ENCODE peak calls at places on chromosomes 11 and 22, in ten cellular contexts. I is mesendoderm, R is neural progenitor cell, F is adipocyte, C is body of pancreas, V is esophagus squamous epithelium, L is pancreas, S is ovary, B is left ventricle myocardium inferior, Z is colonic mucosa. X is an unnamed sample. For H3K4me1, the result is how much of the 10 kb centered on the place peaks cover.

GRCh38 chr11:40338739-40339138 is 1120.7 kb downstream of the LRRC4C start:
- DNase-seq in I (peak), R (no peak), F (peak), C (no peak), V (no peak), L (no peak), S (no peak), B (no peak), Z (no peak), X (no peak)

GRCh38 chr11:19714093-19714386 is 1.4 kb downstream of the NAV2 start:
- DNase-seq in I (no peak), R (peak), F (peak), C (no peak), V (no peak), L (no peak), S (peak), B (no peak), Z (no peak), X (no peak)

GRCh38 chr11:606245-606644 is 9.5 kb downstream of the IRF7 start:
- DNase-seq in I (no peak), R (no peak), F (no peak), C (peak), V (no peak), L (peak), S (peak), B (peak), Z (no peak), X (no peak)

GRCh38 chr11:82969811-82970210 is 68.3 kb downstream of the DDIAS start:
- DNase-seq in I (no peak), R (no peak), F (no peak), C (no peak), V (no peak), L (no peak), S (no peak), B (no peak), Z (no peak), X (no peak)

GRCh38 chr11:124758355-124759267 is 3.5 kb downstream of the ESAM start:
- DNase-seq in I (peak), R (peak), F (peak), C (peak), V (no peak), L (peak), S (peak), B (peak), Z (peak), X (peak)

GRCh38 chr11:123197711-123198110 is 2.7 kb upstream of the CLMP start:
- DNase-seq in I (peak), R (no peak), F (peak), C (no peak), V (no peak), L (no peak), S (no peak), B (no peak), Z (no peak), X (no peak)

GRCh38 chr22:28029201-28029948 is 110.3 kb upstream of the PITPNB start:
- DNase-seq in I (peak), R (no peak), F (no peak), C (peak), V (no peak), L (peak), S (no peak), B (peak), Z (peak), X (peak)

GRCh38 chr22:46087816-46088277 is 62.5 kb upstream of the PPARA start:
- DNase-seq in I (peak), R (peak), F (peak), C (peak), V (no peak), L (peak), S (peak), B (peak), Z (peak), X (peak)

GRCh38 chr11:20367313-20367948 is 3.9 kb downstream of the HTATIP2 start:
- DNase-seq in I (peak), R (no peak), F (peak), C (no peak), V (no peak), L (no peak), S (peak), B (no peak), Z (no peak), X (peak)

GRCh38 chr11:118572914-118573550 is 823 bp downstream of the ARCN1 start:
- DNase-seq in I (peak), R (peak), F (peak), C (no peak), V (no peak), L (no peak), S (no peak), B (no peak), Z (peak), X (no peak)

GRCh38 chr11:132779487-132779886 is 752.8 kb downstream of the OPCML start:
- DNase-seq in I (peak), R (peak), F (peak), C (no peak), V (no peak), L (no peak), S (no peak), B (no peak), Z (no peak), X (no peak)

GRCh38 chr11:90309693-90310092 is 86.8 kb upstream of the CHORDC1 start:
- DNase-seq in I (no peak), R (no peak), F (no peak), C (no peak), V (no peak), L (no peak), S (no peak), B (no peak), Z (no peak), X (no peak)

GRCh38 chr22:30876221-30876751 is 92.3 kb downstream of the MORC2 start:
- DNase-seq in I (no peak), R (no peak), F (no peak), C (no peak), V (no peak), L (no peak), S (no peak), B (no peak), Z (no peak), X (peak)

GRCh38 chr11:76602431-76602861 is 68.1 kb downstream of the LRRC32 start:
- DNase-seq in I (no peak), R (no peak), F (peak), C (no peak), V (no peak), L (no peak), S (peak), B (peak), Z (peak), X (peak)

GRCh38 chr11:47216141-47216798 is 1.5 kb downstream of the DDB2 start:
- DNase-seq in I (peak), R (peak), F (peak), C (peak), V (no peak), L (no peak), S (peak), B (no peak), Z (peak), X (peak)

GRCh38 chr22:31350410-31350863 is 4.3 kb upstream of the PATZ1 start:
- DNase-seq in I (peak), R (peak), F (no peak), C (peak), V (no peak), L (peak), S (no peak), B (no peak), Z (peak), X (no peak)

GRCh38 chr11:47285969-47286770 is 16.2 kb downstream of the MADD start:
- DNase-seq in I (no peak), R (no peak), F (no peak), C (no peak), V (no peak), L (no peak), S (no peak), B (no peak), Z (no peak), X (no peak)

GRCh38 chr11:66082936-66083698 is 13.0 kb downstream of the PACS1 start:
- DNase-seq in I (no peak), R (no peak), F (peak), C (peak), V (no peak), L (peak), S (no peak), B (no peak), Z (no peak), X (no peak)

GRCh38 chr11:41189711-41190477 is 269.6 kb downstream of the LRRC4C start:
- DNase-seq in I (no peak), R (peak), F (no peak), C (no peak), V (no peak), L (no peak), S (no peak), B (no peak), Z (no peak), X (no peak)

GRCh38 chr22:39360674-39361413 is 11.1 kb downstream of the SYNGR1 start:
- DNase-seq in I (peak), R (peak), F (no peak), C (peak), V (no peak), L (peak), S (no peak), B (no peak), Z (no peak), X (no peak)

GRCh38 chr11:112797653-112798293 is 163.4 kb upstream of the NCAM1 start:
- DNase-seq in I (peak), R (peak), F (no peak), C (no peak), V (no peak), L (peak), S (no peak), B (no peak), Z (no peak), X (no peak)

GRCh38 chr11:46541593-46542371 is 52.0 kb downstream of the AMBRA1 start:
- DNase-seq in I (no peak), R (no peak), F (no peak), C (peak), V (no peak), L (peak), S (no peak), B (peak), Z (peak), X (no peak)

GRCh38 chr11:43579171-43579918 is 101.2 kb upstream of the HSD17B12 start:
- DNase-seq in I (peak), R (peak), F (peak), C (no peak), V (no peak), L (no peak), S (no peak), B (no peak), Z (no peak), X (no peak)

GRCh38 chr22:41401781-41402648 is 20.3 kb downstream of the TEF start:
- DNase-seq in I (no peak), R (peak), F (peak), C (peak), V (no peak), L (peak), S (peak), B (peak), Z (peak), X (peak)

GRCh38 chr11:18379201-18379600 is 15.2 kb upstream of the LDHA start:
- DNase-seq in I (no peak), R (peak), F (no peak), C (no peak), V (no peak), L (no peak), S (no peak), B (no peak), Z (no peak), X (no peak)

GRCh38 chr22:38207898-38208432 is 6.2 kb downstream of the MAFF start:
- DNase-seq in I (peak), R (no peak), F (no peak), C (no peak), V (no peak), L (no peak), S (no peak), B (no peak), Z (no peak), X (no peak)

GRCh38 chr11:18736590-18737148 is 10.7 kb upstream of the IGSF22 start:
- DNase-seq in I (peak), R (no peak), F (no peak), C (no peak), V (no peak), L (no peak), S (no peak), B (no peak), Z (no peak), X (no peak)

GRCh38 chr11:72871089-72871488 is 56.9 kb downstream of the ATG16L2 start:
- DNase-seq in I (no peak), R (no peak), F (peak), C (no peak), V (no peak), L (no peak), S (no peak), B (no peak), Z (no peak), X (no peak)

GRCh38 chr22:19965771-19966709 is 24.4 kb upstream of the TXNRD2 start:
- DNase-seq in I (peak), R (peak), F (peak), C (no peak), V (no peak), L (no peak), S (no peak), B (no peak), Z (no peak), X (no peak)

GRCh38 chr11:24754406-24754805 is 257.6 kb downstream of the LUZP2 start:
- DNase-seq in I (no peak), R (no peak), F (no peak), C (no peak), V (no peak), L (no peak), S (no peak), B (no peak), Z (no peak), X (no peak)

GRCh38 chr11:133038850-133039249 is 493.5 kb downstream of the OPCML start:
- DNase-seq in I (peak), R (no peak), F (no peak), C (no peak), V (no peak), L (no peak), S (no peak), B (no peak), Z (no peak), X (no peak)

GRCh38 chr11:94577841-94578240 is 10.7 kb downstream of the PIWIL4 start:
- DNase-seq in I (no peak), R (no peak), F (no peak), C (no peak), V (no peak), L (no peak), S (no peak), B (no peak), Z (no peak), X (no peak)
- H3K4me1 ChIP-seq in I (under half), R (under half), F (under half), C (under half), V (under half), L (under half), S (under half), B (under half), Z (under half), X (under half)

GRCh38 chr11:114236829-114237228 is 59.4 kb upstream of the NNMT start:
- DNase-seq in I (no peak), R (no peak), F (peak), C (no peak), V (no peak), L (no peak), S (no peak), B (no peak), Z (no peak), X (no peak)
- H3K4me1 ChIP-seq in I (under half), R (half or more), F (half or more), C (under half), V (under half), L (under half), S (under half), B (half or more), Z (under half), X (under half)

DNA sequence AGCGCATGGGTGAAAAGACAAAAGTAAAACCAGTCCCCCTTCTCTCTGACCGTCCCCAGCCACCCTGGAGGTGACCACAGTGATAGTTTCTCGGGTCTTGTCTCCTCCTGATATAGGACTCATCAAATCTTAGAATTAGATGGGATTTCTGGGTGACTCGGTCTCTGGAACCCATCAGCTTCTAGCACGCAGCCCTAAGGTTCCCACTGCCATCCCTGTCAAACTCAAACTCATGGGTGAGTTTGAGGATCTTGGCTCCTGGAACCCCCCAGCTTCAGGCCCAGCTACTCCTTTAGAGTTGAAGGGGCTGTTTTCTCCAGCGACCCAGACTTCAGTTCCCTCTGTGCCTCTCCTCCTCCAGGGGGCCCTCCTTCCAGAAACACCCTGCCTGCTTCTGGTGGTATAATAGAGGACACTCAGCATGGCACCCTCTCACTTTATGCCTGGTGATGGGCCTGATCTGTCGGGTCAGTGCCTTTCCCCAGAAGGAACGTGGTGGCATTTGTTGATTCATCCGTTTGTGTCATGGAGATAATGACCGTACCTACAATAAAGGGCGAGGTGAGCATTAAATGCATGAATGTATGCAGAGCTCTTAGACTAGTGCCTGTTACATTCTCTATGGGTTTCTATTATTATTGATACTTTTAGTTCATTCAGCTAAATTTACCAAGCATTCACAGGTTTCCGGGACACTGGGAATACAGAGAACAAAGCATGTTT is 31.7 kb downstream of the MCM5 start:
- DNase-seq in I (no peak), R (no peak), F (no peak), C (no peak), V (no peak), L (no peak), S (no peak), B (no peak), Z (no peak), X (no peak)
- H3K4me1 ChIP-seq in I (under half), R (under half), F (under half), C (under half), V (under half), L (under half), S (under half), B (under half), Z (under half), X (under half)

GRCh38 chr11:9605742-9606141 is 32.3 kb downstream of the WEE1 start:
- DNase-seq in I (no peak), R (no peak), F (no peak), C (no peak), V (no peak), L (no peak), S (no peak), B (no peak), Z (no peak), X (no peak)

GRCh38 chr11:9609841-9610240 is 36.4 kb downstream of the WEE1 start:
- DNase-seq in I (no peak), R (no peak), F (no peak), C (no peak), V (no peak), L (no peak), S (no peak), B (no peak), Z (no peak), X (no peak)

GRCh38 chr11:9606799-9607510 is 33.5 kb downstream of the WEE1 start:
- DNase-seq in I (peak), R (peak), F (no peak), C (no peak), V (no peak), L (no peak), S (no peak), B (no peak), Z (peak), X (no peak)

GRCh38 chr11:9607511-9607899 is 34.0 kb downstream of the WEE1 start:
- DNase-seq in I (no peak), R (peak), F (no peak), C (no peak), V (no peak), L (no peak), S (no peak), B (no peak), Z (no peak), X (no peak)

GRCh38 chr11:9609002-9609759 is 35.7 kb downstream of the WEE1 start:
- DNase-seq in I (no peak), R (no peak), F (no peak), C (no peak), V (no peak), L (no peak), S (no peak), B (no peak), Z (no peak), X (no peak)
- H3K4me1 ChIP-seq in I (under half), R (under half), F (under half), C (under half), V (under half), L (under half), S (under half), B (under half), Z (under half), X (under half)

GRCh38 chr11:93481696-93482095 is 61.5 kb downstream of the SMCO4 start:
- DNase-seq in I (no peak), R (no peak), F (no peak), C (no peak), V (no peak), L (no peak), S (no peak), B (no peak), Z (no peak), X (no peak)
- H3K4me1 ChIP-seq in I (under half), R (half or more), F (under half), C (under half), V (under half), L (under half), S (under half), B (under half), Z (under half), X (under half)

GRCh38 chr11:2817431-2817830 is 68.1 kb downstream of the CDKN1C start:
- DNase-seq in I (no peak), R (no peak), F (no peak), C (no peak), V (no peak), L (no peak), S (no peak), B (peak), Z (no peak), X (peak)

GRCh38 chr11:2816517-2816916 is 69.1 kb downstream of the CDKN1C start:
- DNase-seq in I (no peak), R (no peak), F (no peak), C (no peak), V (no peak), L (no peak), S (no peak), B (no peak), Z (no peak), X (peak)

GRCh38 chr11:2814751-2815150 is 70.8 kb downstream of the CDKN1C start:
- DNase-seq in I (no peak), R (no peak), F (no peak), C (no peak), V (no peak), L (no peak), S (no peak), B (peak), Z (no peak), X (peak)

GRCh38 chr11:2816941-2817421 is 68.6 kb downstream of the CDKN1C start:
- DNase-seq in I (no peak), R (no peak), F (peak), C (no peak), V (no peak), L (no peak), S (peak), B (peak), Z (no peak), X (peak)

DNA sequence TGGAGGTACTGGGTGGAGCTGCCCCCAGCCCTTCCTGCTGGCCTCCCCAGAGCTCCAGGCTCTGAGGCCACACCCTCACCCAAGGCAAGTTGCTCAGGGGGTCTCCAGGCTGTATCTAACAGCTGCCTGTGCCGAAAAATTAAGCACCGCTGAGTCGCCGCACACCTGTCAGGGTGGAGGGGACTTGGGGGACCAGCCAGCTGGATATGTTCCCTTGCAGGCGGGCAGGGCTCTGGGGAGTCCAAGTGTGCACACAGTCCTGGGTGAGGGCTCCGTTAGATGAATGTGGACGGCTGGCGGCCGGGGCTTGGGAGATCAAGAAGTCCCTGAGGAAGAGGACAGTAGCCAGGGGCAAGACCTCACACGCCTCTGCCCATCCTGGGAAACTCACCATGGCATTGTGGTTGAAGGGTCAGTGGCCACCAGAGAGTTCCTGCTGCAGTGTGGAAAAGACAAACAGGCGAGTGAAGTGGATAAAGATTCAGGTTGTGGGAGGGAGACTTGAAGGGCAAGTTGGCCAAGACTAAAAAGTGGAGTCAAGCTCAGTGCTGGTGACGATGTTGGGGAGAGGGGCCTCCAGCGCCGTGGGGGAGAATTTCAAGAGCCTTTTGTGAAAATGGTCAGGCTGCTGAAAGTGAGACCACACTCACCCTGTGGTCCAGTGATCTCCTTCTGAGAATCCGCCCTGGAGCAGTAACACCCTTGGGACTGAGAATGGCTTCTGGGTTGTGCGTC is 69.6 kb downstream of the CDKN1C start:
- DNase-seq in I (no peak), R (no peak), F (no peak), C (no peak), V (no peak), L (no peak), S (no peak), B (peak), Z (no peak), X (peak)
- H3K4me1 ChIP-seq in I (under half), R (under half), F (under half), C (under half), V (under half), L (under half), S (under half), B (under half), Z (under half), X (under half)

X was measured in aorta.